ENCODE peak calls at places on chromosome 5, in nine cellular contexts. A, K, W, E, S, V, Q, N and F are unnamed samples.

GRCh38 chr5:180684623-180685161 is 35.3 kb upstream of the FLT4 start:
- DNase-seq in S (no peak), N (no peak), V (no peak), E (no peak), K (no peak), A (no peak), Q (no peak), W (no peak), F (no peak)

GRCh38 chr5:145629047-145629446 is 206.1 kb downstream of the PRELID2 start:
- DNase-seq in W (peak; percentile 27), S (no peak), N (no peak), A (no peak), K (no peak), Q (no peak), E (no peak), V (no peak), F (no peak)

GRCh38 chr5:1733369-1733768 is 66.3 kb downstream of the MRPL36 start:
- DNase-seq in A (no peak), K (peak; percentile 2), Q (no peak), V (no peak), N (peak; percentile 4), W (no peak), E (no peak), S (no peak), F (no peak)

GRCh38 chr5:131795879-131796792 is 681 bp downstream of the FNIP1 start:
- DNase-seq in N (peak; percentile 42), V (peak; percentile 67), K (peak; percentile 64), Q (peak; percentile 34), S (peak; percentile 12), E (peak; percentile 62), W (peak; percentile 57), A (no peak), F (peak; percentile 49)

GRCh38 chr5:157651623-157652376 is 438 bp downstream of the SOX30 start:
- DNase-seq in E (no peak), N (no peak), S (no peak), V (peak; percentile 42), A (peak; percentile 69), K (no peak), W (peak; percentile 93), Q (no peak), F (peak; percentile 77)

GRCh38 chr5:81852277-81853004 is 101.5 kb upstream of the SSBP2 start:
- DNase-seq in K (peak; percentile 19), A (no peak), N (no peak), Q (peak; percentile 59), V (no peak), W (no peak), E (no peak), S (no peak), F (peak; percentile 26)

GRCh38 chr5:177198738-177199137 is 65.2 kb downstream of the NSD1 start:
- DNase-seq in Q (no peak), S (no peak), V (no peak), E (no peak), K (no peak), A (no peak), N (no peak), W (no peak), F (no peak)

GRCh38 chr5:106019271-106019670 is 1651.5 kb downstream of the EFNA5 start:
- DNase-seq in Q (no peak), W (no peak), N (no peak), K (no peak), A (no peak), V (no peak), S (no peak), E (no peak), F (no peak)

GRCh38 chr5:150599917-150600511 is 40.4 kb upstream of the SYNPO start:
- DNase-seq in E (peak; percentile 44), N (no peak), S (peak; percentile 78), K (peak; percentile 35), V (peak; percentile 94), Q (peak; percentile 65), W (no peak), A (no peak), F (no peak)

GRCh38 chr5:171667341-171668096 is 118.1 kb upstream of the SMIM23 start:
- DNase-seq in N (no peak), S (no peak), E (no peak), A (no peak), K (no peak), Q (no peak), W (no peak), V (peak; percentile 82), F (no peak)

GRCh38 chr5:19886123-19886921 is 101.7 kb downstream of the CDH18 start:
- DNase-seq in V (peak; percentile 76), K (no peak), A (no peak), W (no peak), S (peak; percentile 12), N (no peak), Q (peak; percentile 99), E (peak; percentile 10), F (no peak)

GRCh38 chr5:118698774-118699173 is 289.6 kb downstream of the DTWD2 start:
- DNase-seq in W (no peak), S (no peak), E (no peak), V (no peak), A (no peak), K (no peak), Q (no peak), N (no peak), F (no peak)

GRCh38 chr5:58335518-58335917 is 124.4 kb downstream of the PLK2 start:
- DNase-seq in K (no peak), W (no peak), S (no peak), N (no peak), A (no peak), E (no peak), V (peak; percentile 26), Q (no peak), F (no peak)

GRCh38 chr5:40871177-40871576 is 30.0 kb downstream of the CARD6 start:
- DNase-seq in E (no peak), W (no peak), A (no peak), S (no peak), Q (no peak), K (no peak), V (peak; percentile 23), N (no peak), F (no peak)

GRCh38 chr5:140497897-140498296 is 49.6 kb upstream of the EIF4EBP3 start:
- DNase-seq in A (no peak), N (no peak), E (no peak), W (no peak), K (no peak), S (no peak), Q (no peak), V (no peak), F (no peak)

GRCh38 chr5:9851458-9851857 is 221.3 kb upstream of the TAS2R1 start:
- DNase-seq in V (peak; percentile 23), K (no peak), E (peak; percentile 76), A (no peak), Q (peak; percentile 7), S (peak; percentile 18), N (no peak), W (no peak), F (no peak)

GRCh38 chr5:1885777-1886633 is 3.3 kb upstream of the IRX4 start:
- DNase-seq in E (no peak), V (peak; percentile 44), Q (no peak), W (no peak), K (no peak), S (no peak), A (no peak), N (no peak), F (no peak)

GRCh38 chr5:28862137-28862859 is 1823.9 kb upstream of the CDH9 start:
- DNase-seq in W (no peak), K (no peak), N (no peak), Q (peak; percentile 75), V (no peak), E (no peak), S (no peak), A (no peak), F (no peak)

GRCh38 chr5:106959447-106959846 is 711.3 kb downstream of the EFNA5 start:
- DNase-seq in E (no peak), N (no peak), A (no peak), K (no peak), Q (peak; percentile 18), V (peak; percentile 10), S (no peak), W (no peak), F (no peak)

GRCh38 chr5:171155621-171156020 is 153.4 kb upstream of the TLX3 start:
- DNase-seq in Q (no peak), E (no peak), A (no peak), K (no peak), N (no peak), S (no peak), V (peak; percentile 18), W (no peak), F (no peak)

GRCh38 chr5:164191240-164191639 is 685.8 kb downstream of the MAT2B start:
- DNase-seq in W (peak; percentile 81), E (no peak), V (peak; percentile 12), Q (no peak), A (no peak), S (no peak), K (no peak), N (no peak), F (no peak)

GRCh38 chr5:173767580-173768266 is 120.4 kb upstream of the CPEB4 start:
- DNase-seq in Q (no peak), W (no peak), K (no peak), N (no peak), A (no peak), V (no peak), E (peak; percentile 60), S (no peak), F (no peak)